ENCODE peak calls at places on chromosome 3, in ten cellular contexts. F is colonic mucosa; A is uterus; W is suprapubic skin; S is fibroblast of lung; E is testis; D is CD8-positive, alpha-beta T cell; X is neural progenitor cell; T is osteoblast; I is gastrocnemius medialis. C is an unnamed sample.

GRCh38 chr3:126389112-126389791 is 5.5 kb upstream of the CFAP100 start:
- DNase-seq in F (peak; percentile 87), A (peak; percentile 94), W (peak; percentile 96), S (peak; percentile 90), E (peak; percentile 96), D (no peak), X (peak; percentile 97), T (peak; percentile 98), I (peak; percentile 98), C (peak; percentile 56)

GRCh38 chr3:128170866-128171516 is 17.7 kb downstream of the EEFSEC start:
- DNase-seq in F (peak; percentile 51), A (peak; percentile 78), W (no peak), S (peak; percentile 88), E (peak; percentile 82), D (no peak), X (peak; percentile 79), T (peak; percentile 95), I (peak; percentile 50), C (peak; percentile 80)

GRCh38 chr3:151871639-151872468 is 1.6 kb upstream of the SUCNR1 start:
- DNase-seq in F (no peak), A (no peak), W (no peak), S (no peak), E (no peak), D (no peak), X (no peak), T (no peak), I (no peak), C (no peak)

GRCh38 chr3:71444861-71445259 is 138.7 kb downstream of the FOXP1 start:
- DNase-seq in F (no peak), A (no peak), W (no peak), S (no peak), E (no peak), D (no peak), X (no peak), T (no peak), I (no peak), C (no peak)

GRCh38 chr3:30473374-30474051 is 132.9 kb upstream of the TGFBR2 start:
- DNase-seq in F (no peak), A (peak; percentile 61), W (peak; percentile 77), S (peak; percentile 77), E (no peak), D (no peak), X (no peak), T (no peak), I (peak; percentile 72), C (no peak)

GRCh38 chr3:116270053-116270452 is 175.2 kb downstream of the LSAMP start:
- DNase-seq in F (no peak), A (no peak), W (no peak), S (no peak), E (no peak), D (no peak), X (no peak), T (no peak), I (no peak), C (no peak)

GRCh38 chr3:189094539-189094938 is 77.2 kb upstream of the TPRG1 start:
- DNase-seq in F (no peak), A (no peak), W (no peak), S (no peak), E (no peak), D (no peak), X (no peak), T (no peak), I (no peak), C (no peak)

GRCh38 chr3:171356251-171356650 is 104.0 kb downstream of the TNIK start:
- DNase-seq in F (no peak), A (no peak), W (no peak), S (no peak), E (no peak), D (no peak), X (no peak), T (no peak), I (no peak), C (no peak)

GRCh38 chr3:101643861-101644613 is 32.9 kb downstream of the ZBTB11 start:
- DNase-seq in F (no peak), A (no peak), W (no peak), S (peak; percentile 44), E (no peak), D (peak; percentile 60), X (no peak), T (no peak), I (no peak), C (no peak)

GRCh38 chr3:186247821-186248814 is 113.9 kb downstream of the DGKG start:
- DNase-seq in F (no peak), A (no peak), W (no peak), S (no peak), E (no peak), D (no peak), X (no peak), T (no peak), I (no peak), C (no peak)

GRCh38 chr3:186236357-186237020 is 125.5 kb downstream of the DGKG start:
- DNase-seq in F (no peak), A (no peak), W (no peak), S (no peak), E (no peak), D (no peak), X (no peak), T (no peak), I (no peak), C (no peak)

GRCh38 chr3:186239321-186239720 is 122.7 kb downstream of the DGKG start:
- DNase-seq in F (no peak), A (no peak), W (no peak), S (peak; percentile 24), E (no peak), D (no peak), X (peak; percentile 76), T (no peak), I (peak; percentile 65), C (peak; percentile 15)

GRCh38 chr3:186237915-186238314 is 124.1 kb downstream of the DGKG start:
- DNase-seq in F (no peak), A (no peak), W (no peak), S (no peak), E (no peak), D (no peak), X (no peak), T (no peak), I (no peak), C (no peak)

DNA sequence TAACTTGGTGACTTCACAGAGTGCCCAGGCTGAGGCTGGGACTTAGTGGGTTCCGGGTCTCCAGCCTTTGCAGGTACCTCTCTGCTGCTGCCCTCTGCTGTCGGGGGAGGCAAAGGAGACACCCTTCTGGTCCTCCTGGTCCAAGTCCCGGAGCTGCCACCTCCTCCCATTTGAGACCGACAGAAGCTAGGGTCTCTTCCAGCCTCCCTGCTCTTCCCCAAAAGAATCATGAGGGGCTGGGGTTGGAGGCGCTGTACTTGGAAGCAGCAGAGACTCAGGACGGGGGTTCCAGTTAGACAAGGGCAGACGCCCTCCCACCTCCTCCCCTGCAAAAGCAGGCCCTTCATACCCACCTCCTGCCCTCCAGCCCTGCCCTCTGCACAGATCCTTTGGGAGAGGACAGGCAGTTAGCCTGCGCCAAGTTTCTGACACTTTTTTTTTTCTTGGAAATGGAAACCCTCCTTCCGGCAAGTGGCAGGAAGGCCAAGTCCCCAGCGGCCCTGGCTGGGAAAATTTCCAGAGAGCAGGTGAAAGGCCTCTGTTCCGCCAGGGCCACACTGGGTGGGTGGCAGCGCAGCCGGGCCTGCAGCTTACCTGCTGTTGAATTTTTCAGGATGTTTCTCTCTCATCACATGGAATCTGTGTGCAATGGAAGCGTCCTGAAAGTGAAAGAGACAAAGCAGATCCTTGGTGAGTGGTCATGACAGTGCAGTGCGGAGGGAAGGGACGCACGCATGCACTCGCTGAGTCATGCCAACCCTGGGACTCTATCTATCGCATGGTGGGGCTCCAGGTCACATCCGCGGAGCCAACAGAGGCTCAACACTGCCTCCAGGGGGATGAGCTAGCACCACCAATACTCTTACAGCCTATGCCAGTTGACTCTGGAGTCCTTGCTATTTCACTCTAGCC is 119.9 kb downstream of the DGKG start:
- DNase-seq in F (peak; percentile 64), A (peak; percentile 26), W (no peak), S (peak; percentile 80), E (peak; percentile 77), D (peak; percentile 42), X (peak; percentile 84), T (peak; percentile 95), I (peak; percentile 84), C (peak; percentile 74)
- TF ChIP-seq CTCF in F (peak; percentile 43), A (no peak), W (peak; percentile 31), S (peak; percentile 65), E (peak; percentile 26), D (no peak), X (peak; percentile 60), T (peak; percentile 72), I (peak; percentile 62), C (peak; percentile 74)

DNA sequence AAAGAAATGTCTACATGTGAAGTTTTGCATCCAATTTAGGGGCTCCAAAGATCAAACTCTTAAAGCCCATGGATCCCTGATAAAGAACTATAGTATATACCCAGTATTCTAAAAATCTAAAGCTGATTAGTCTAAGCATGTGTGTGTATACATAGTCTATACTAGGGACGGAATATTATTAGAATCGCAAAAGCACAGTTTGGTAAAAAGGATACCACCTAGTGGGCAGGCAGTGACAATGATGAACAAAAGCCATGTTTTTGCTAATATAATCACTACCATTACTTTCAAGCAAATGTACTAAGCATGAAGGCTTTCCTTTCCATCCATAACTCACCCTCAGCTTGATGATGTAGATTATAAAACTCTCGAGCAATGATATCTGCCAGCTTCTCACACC is 16.5 kb downstream of the POLQ start:
- DNase-seq in F (no peak), A (no peak), W (no peak), S (peak; percentile 51), E (no peak), D (no peak), X (no peak), T (peak; percentile 57), I (no peak), C (no peak)
- H3K36me3 ChIP-seq in F (no peaks in the 10 kb centered on the region), A (no peaks in the 10 kb centered on the region), W (no peaks in the 10 kb centered on the region), S (no peaks in the 10 kb centered on the region), E (no peaks in the 10 kb centered on the region), D (no peaks in the 10 kb centered on the region), X (peaks cover 7% of the 10 kb centered on the region), T (no peaks in the 10 kb centered on the region), I (no peaks in the 10 kb centered on the region), C (peaks cover 57% of the 10 kb centered on the region)

GRCh38 chr3:155853214-155854146 is 747 bp downstream of the SLC33A1 start:
- DNase-seq in F (peak; percentile 37), A (no peak), W (peak; percentile 74), S (peak; percentile 23), E (peak; percentile 22), D (peak; percentile 32), X (peak; percentile 74), T (no peak), I (no peak), C (peak; percentile 35)
- TF ChIP-seq CTCF in F (no peak), A (no peak), W (peak; percentile 21), S (no peak), E (no peak), D (no peak), X (peak; percentile 26), T (no peak), I (peak; percentile 6), C (no peak)

GRCh38 chr3:73391984-73392383 is 232.8 kb downstream of the PDZRN3 start:
- DNase-seq in F (no peak), A (no peak), W (no peak), S (no peak), E (no peak), D (no peak), X (no peak), T (no peak), I (no peak), C (no peak)

GRCh38 chr3:73398084-73398483 is 226.7 kb downstream of the PDZRN3 start:
- DNase-seq in F (no peak), A (no peak), W (no peak), S (no peak), E (no peak), D (no peak), X (no peak), T (no peak), I (no peak), C (no peak)

GRCh38 chr3:73389104-73389809 is 235.5 kb downstream of the PDZRN3 start:
- DNase-seq in F (no peak), A (peak; percentile 57), W (no peak), S (peak; percentile 25), E (no peak), D (no peak), X (no peak), T (no peak), I (no peak), C (no peak)

GRCh38 chr3:73393005-73393404 is 231.7 kb downstream of the PDZRN3 start:
- DNase-seq in F (no peak), A (no peak), W (no peak), S (no peak), E (peak; percentile 73), D (no peak), X (no peak), T (no peak), I (no peak), C (no peak)
- H3K36me3 ChIP-seq in F (no peaks in the 10 kb centered on the region), A (no peaks in the 10 kb centered on the region), W (peaks cover 15% of the 10 kb centered on the region), S (peaks cover 2% of the 10 kb centered on the region), E (no peaks in the 10 kb centered on the region), D (no peaks in the 10 kb centered on the region), X (no peaks in the 10 kb centered on the region), T (peaks cover 16% of the 10 kb centered on the region), I (peaks cover 14% of the 10 kb centered on the region), C (peaks cover 4% of the 10 kb centered on the region)